ENCODE peak calls at places on chromosomes 12 and 14, in seven cellular contexts. Q is heart right ventricle, S is heart left ventricle, L is left ventricle myocardium inferior, F is upper lobe of left lung, B is pancreas, Z is K562. O is an unnamed sample.

GRCh38 chr12:60255044-60255443 is 659.2 kb downstream of the SLC16A7 start:
- DNase-seq in S (no peak), F (no peak), Q (no peak), B (no peak), L (no peak), Z (no peak), O (no peak)

GRCh38 chr12:54759751-54760150 is 94.6 kb upstream of the MUCL1 start:
- DNase-seq in Z (no peak), B (no peak), F (no peak), S (no peak), L (no peak), Q (no peak), O (peak; percentile 71)

GRCh38 chr14:71726639-71727085 is 205.6 kb upstream of the RGS6 start:
- DNase-seq in Q (no peak), S (no peak), L (no peak), Z (no peak), B (no peak), F (no peak), O (no peak)

GRCh38 chr12:100724071-100724470 is 70.5 kb upstream of the ANO4 start:
- DNase-seq in F (no peak), B (no peak), S (no peak), Z (no peak), Q (no peak), L (no peak), O (no peak)

GRCh38 chr14:74739293-74740030 is 23.7 kb upstream of the YLPM1 start:
- DNase-seq in L (no peak), B (no peak), Z (no peak), S (no peak), Q (no peak), F (no peak), O (no peak)

GRCh38 chr14:55101698-55102097 is 27.4 kb upstream of the LGALS3 start:
- DNase-seq in Q (no peak), B (no peak), F (no peak), S (no peak), L (no peak), Z (no peak), O (no peak)

GRCh38 chr12:13992585-13992984 is 11.2 kb upstream of the GRIN2B start:
- DNase-seq in L (no peak), S (no peak), B (no peak), Z (no peak), F (no peak), Q (no peak), O (no peak)

GRCh38 chr12:26918321-26919215 is 19.2 kb downstream of the INTS13 start:
- DNase-seq in Z (no peak), S (no peak), L (no peak), Q (no peak), B (no peak), F (no peak), O (no peak)

GRCh38 chr12:31589896-31590729 is 823 bp downstream of the DENND5B start:
- DNase-seq in B (peak; percentile 91), Z (peak; percentile 67), L (peak; percentile 73), Q (peak; percentile 74), S (peak; percentile 80), F (peak; percentile 92), O (peak; percentile 57)

GRCh38 chr12:34400986-34401658 is 378.8 kb downstream of the ALG10 start:
- DNase-seq in Z (peak; percentile 1), Q (no peak), B (peak; percentile 48), S (peak; percentile 45), F (peak; percentile 63), L (peak; percentile 4), O (no peak)

GRCh38 chr12:73053903-73054302 is 781.7 kb downstream of the TRHDE start:
- DNase-seq in Z (no peak), B (no peak), S (no peak), L (no peak), F (no peak), Q (no peak), O (no peak)

GRCh38 chr12:29389295-29389919 is 8.4 kb upstream of the ERGIC2 start:
- DNase-seq in S (peak; percentile 60), F (peak; percentile 80), Z (no peak), Q (no peak), L (no peak), B (no peak), O (no peak)

GRCh38 chr12:27034607-27035293 is 12.4 kb downstream of the MED21 start:
- DNase-seq in S (no peak), Z (no peak), L (no peak), Q (no peak), F (peak; percentile 41), B (no peak), O (no peak)

DNA sequence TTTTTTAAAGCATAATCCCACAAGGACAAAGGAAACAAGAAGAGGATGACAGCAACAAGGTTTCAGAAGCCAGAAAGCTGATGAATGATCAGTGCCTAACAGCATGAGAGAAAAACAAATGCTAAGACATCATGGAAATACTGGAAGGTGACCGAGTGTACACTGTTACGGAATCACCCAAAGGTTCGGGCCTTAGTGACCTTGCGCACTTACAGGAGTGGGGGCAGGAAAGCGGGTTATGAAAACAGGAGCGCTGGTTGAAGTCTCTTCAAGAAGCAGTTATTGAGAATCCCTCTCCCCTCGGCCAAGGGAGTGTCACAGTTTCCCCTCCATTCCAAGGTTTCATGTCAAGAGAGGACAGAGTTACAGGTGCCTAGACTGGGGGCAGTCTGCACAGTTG is 42.6 kb downstream of the SLC25A47 start:
- DNase-seq in B (no peak), S (no peak), L (no peak), Q (no peak), Z (no peak), F (no peak), O (no peak)
- H3K4me3 ChIP-seq in B (no peak overlapping the region), S (no peak overlapping the region), L (peak overlapping the region; percentile 1), Q (no peak overlapping the region), Z (no peak overlapping the region), F (no peak overlapping the region), O (no peak overlapping the region)

DNA sequence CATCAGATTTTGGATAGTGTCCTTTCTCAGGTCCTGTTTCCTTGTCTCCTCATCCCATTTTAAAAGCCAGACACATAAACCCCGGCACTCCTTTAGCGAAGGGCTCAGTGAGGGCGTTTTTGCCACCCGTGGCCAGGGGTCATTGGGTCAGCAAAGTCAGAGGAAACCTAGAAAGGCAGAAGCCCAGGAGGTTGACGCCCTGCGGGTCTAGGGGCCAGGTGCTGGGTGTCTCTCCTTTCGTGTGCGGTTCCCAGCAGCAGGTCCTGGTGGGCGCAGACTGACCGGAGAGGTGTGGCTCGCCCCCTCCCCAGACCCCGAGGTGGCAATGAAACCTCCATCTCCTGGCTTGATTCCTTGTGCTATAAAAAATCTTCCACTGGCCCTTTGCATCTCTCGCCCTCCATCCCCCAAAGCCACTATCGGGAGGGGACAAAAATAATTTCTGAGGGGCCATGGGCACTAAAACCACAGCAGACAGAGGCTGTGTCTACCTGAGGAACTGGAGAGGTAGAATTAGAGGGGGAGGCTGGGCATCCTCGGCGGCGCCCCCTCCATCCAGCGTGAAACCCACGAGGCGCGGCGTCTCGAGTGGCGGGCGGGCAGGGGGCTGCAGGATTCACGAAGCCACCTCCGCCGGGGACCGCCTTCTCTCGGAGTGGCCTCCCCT is 856 bp upstream of the FRMD6 start:
- DNase-seq in L (peak; percentile 28), S (peak; percentile 64), F (no peak), B (peak; percentile 57), Z (peak; percentile 4), Q (no peak), O (no peak)
- H3K27ac ChIP-seq in L (peak overlapping the region; percentile 91), S (peak overlapping the region; percentile 97), F (peak overlapping the region; percentile 98), B (peak overlapping the region; percentile 87), Z (peak overlapping the region; percentile 87), Q (peak overlapping the region; percentile 97), O (no peak overlapping the region)

GRCh38 chr12:51533799-51534198 is 57.2 kb upstream of the SCN8A start:
- DNase-seq in B (no peak), L (no peak), Q (no peak), F (no peak), Z (no peak), S (no peak), O (no peak)
- TF ChIP-seq CTCF in B (no peak), L (no peak), Q (no peak), F (no peak), Z (no peak), S (no peak), O (no peak)

GRCh38 chr12:116382456-116382902 is 105.0 kb upstream of the MED13L start:
- DNase-seq in S (no peak), F (no peak), Q (no peak), L (no peak), Z (no peak), B (no peak), O (no peak)
- H3K4me3 ChIP-seq in S (no peak overlapping the region), F (no peak overlapping the region), Q (no peak overlapping the region), L (no peak overlapping the region), Z (no peak overlapping the region), B (no peak overlapping the region), O (no peak overlapping the region)

GRCh38 chr14:45891417-45892080 is 638.5 kb upstream of the MIS18BP1 start:
- DNase-seq in B (no peak), Q (no peak), Z (no peak), L (no peak), F (peak; percentile 18), S (no peak), O (no peak)

DNA sequence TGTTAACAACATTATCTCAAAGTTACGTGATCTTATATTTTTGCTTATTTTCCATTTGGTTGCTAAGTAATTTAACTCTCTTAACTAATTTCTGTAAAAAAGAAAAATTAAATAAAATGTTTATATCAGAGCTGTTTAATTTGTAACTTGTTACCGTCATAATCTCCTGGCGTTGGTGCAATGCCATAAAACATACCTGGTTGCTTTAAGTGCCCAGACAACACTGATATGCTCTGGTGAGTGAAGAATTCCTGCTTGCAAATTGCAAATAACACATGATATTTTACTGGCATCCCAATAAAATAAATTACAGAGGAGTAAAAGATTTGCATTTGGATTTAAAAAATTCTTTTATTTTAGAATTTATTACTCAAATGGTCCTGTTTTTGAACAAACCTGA is 640.1 kb upstream of the MIS18BP1 start:
- DNase-seq in L (no peak), Z (no peak), Q (no peak), S (no peak), B (no peak), F (no peak), O (no peak)
- H3K27ac ChIP-seq in L (no peak overlapping the region), Z (no peak overlapping the region), Q (no peak overlapping the region), S (no peak overlapping the region), B (no peak overlapping the region), F (no peak overlapping the region), O (no peak overlapping the region)

GRCh38 chr12:48929551-48929950 is 4.3 kb upstream of the FKBP11 start:
- DNase-seq in Z (no peak), F (no peak), B (no peak), L (no peak), Q (no peak), S (no peak), O (no peak)
- TF ChIP-seq CTCF in Z (no peak), F (no peak), B (no peak), L (no peak), Q (no peak), S (no peak), O (no peak)

O was measured in HL-60.